ENCODE peak calls at places on chromosomes 4 and X, in nine cellular contexts. J, S, C, X, Q, E, V, Y and H are unnamed samples.

GRCh38 chr4:137274404-137274803 is 257.9 kb downstream of the PCDH18 start:
- DNase-seq in J (no peak), Y (peak), S (no peak), E (no peak), X (no peak), C (no peak), V (no peak), Q (no peak), H (no peak)

GRCh38 chrX:149758068-149758714 is 15.7 kb upstream of the HSFX1 start:
- DNase-seq in Y (no peak), V (no peak), C (no peak), Q (no peak), E (no peak), X (no peak), S (no peak), J (no peak), H (no peak)

GRCh38 chrX:155086961-155087735 is 15.8 kb downstream of the BRCC3 start:
- DNase-seq in J (no peak), Q (no peak), X (no peak), S (no peak), Y (no peak), E (no peak), V (no peak), C (no peak), H (no peak)

GRCh38 chr4:161448550-161449180 is 715.1 kb downstream of the FSTL5 start:
- DNase-seq in S (peak), V (no peak), E (no peak), X (no peak), Y (no peak), J (no peak), Q (no peak), C (no peak), H (no peak)

GRCh38 chrX:18574591-18574990 is 97.3 kb downstream of the RS1 start:
- DNase-seq in V (no peak), X (peak), Y (peak), C (no peak), Q (peak), S (peak), E (no peak), J (no peak), H (no peak)

GRCh38 chr4:118997601-118998000 is 108.9 kb downstream of the SYNPO2 start:
- DNase-seq in S (peak), Y (no peak), E (no peak), Q (no peak), J (no peak), C (no peak), X (no peak), V (no peak), H (no peak)

GRCh38 chrX:39438603-39439602 is 637.6 kb downstream of the MID1IP1 start:
- DNase-seq in J (no peak), X (no peak), Q (no peak), E (no peak), Y (no peak), S (no peak), V (no peak), C (no peak), H (no peak)

GRCh38 chrX:65392284-65392683 is 142.3 kb downstream of the LAS1L start:
- DNase-seq in V (no peak), Y (no peak), S (no peak), Q (no peak), C (no peak), J (no peak), X (no peak), E (no peak), H (no peak)

GRCh38 chr4:139042981-139043460 is 27.4 kb downstream of the NOCT start:
- DNase-seq in S (no peak), E (no peak), Q (peak), V (no peak), C (no peak), X (no peak), J (no peak), Y (no peak), H (no peak)

GRCh38 chrX:154719132-154719675 is 31.7 kb downstream of the GAB3 start:
- DNase-seq in C (peak), V (no peak), J (no peak), E (no peak), X (no peak), S (peak), Y (peak), Q (no peak), H (no peak)

GRCh38 chrX:110219920-110220319 is 98.0 kb downstream of the AMMECR1 start:
- DNase-seq in E (no peak), Y (peak), Q (no peak), X (no peak), J (no peak), S (peak), V (no peak), C (no peak), H (no peak)

GRCh38 chr4:31949045-31949444 is 1228.9 kb downstream of the PCDH7 start:
- DNase-seq in C (no peak), S (no peak), Q (no peak), V (no peak), J (no peak), Y (no peak), X (no peak), E (no peak), H (no peak)

GRCh38 chr4:128301979-128302378 is 14.4 kb upstream of the PGRMC2 start:
- DNase-seq in X (no peak), V (no peak), S (no peak), E (no peak), Y (no peak), Q (no peak), C (no peak), J (no peak), H (no peak)

GRCh38 chrX:48046846-48047245 is 24.6 kb downstream of the ZNF630 start:
- DNase-seq in S (peak), Y (no peak), J (no peak), V (no peak), X (no peak), C (no peak), Q (no peak), E (no peak), H (no peak)

GRCh38 chr4:125368161-125368560 is 53.4 kb downstream of the FAT4 start:
- DNase-seq in J (no peak), V (no peak), S (peak), Y (peak), Q (no peak), C (no peak), X (peak), E (peak), H (no peak)

GRCh38 chr4:42313872-42314271 is 83.4 kb upstream of the SHISA3 start:
- DNase-seq in V (no peak), Q (no peak), E (no peak), J (no peak), S (no peak), Y (no peak), C (no peak), X (no peak), H (no peak)

GRCh38 chrX:104284407-104285000 is 29.8 kb upstream of the ESX1 start:
- DNase-seq in J (no peak), Q (no peak), E (no peak), X (no peak), C (no peak), S (no peak), Y (peak), V (no peak), H (no peak)

GRCh38 chrX:148871422-148872152 is 371.2 kb downstream of the AFF2 start:
- DNase-seq in V (no peak), S (peak), Y (peak), C (no peak), J (no peak), X (peak), E (no peak), Q (no peak), H (no peak)

GRCh38 chr4:128830906-128831525 is 21.5 kb downstream of the JADE1 start:
- DNase-seq in S (no peak), X (no peak), E (no peak), J (no peak), Q (no peak), Y (no peak), V (no peak), C (no peak), H (no peak)

GRCh38 chrX:105134273-105134672 is 86.2 kb downstream of the TEX13A start:
- DNase-seq in Y (no peak), X (no peak), C (no peak), E (no peak), S (no peak), V (no peak), J (no peak), Q (no peak), H (no peak)

GRCh38 chr4:677431-678293 is 3.3 kb downstream of the MYL5 start:
- DNase-seq in J (no peak), E (peak), C (no peak), S (peak), X (no peak), Q (no peak), V (no peak), Y (no peak), H (no peak)

GRCh38 chr4:2334826-2335728 is 73.2 kb upstream of the MXD4 start:
- DNase-seq in X (no peak), S (no peak), E (no peak), V (no peak), Q (no peak), J (no peak), C (no peak), Y (no peak), H (peak)

GRCh38 chr4:38894340-38894982 is 26.9 kb downstream of the FAM114A1 start:
- DNase-seq in E (no peak), X (no peak), S (no peak), J (no peak), Y (no peak), V (no peak), C (no peak), Q (no peak), H (no peak)

GRCh38 chr4:170256807-170257206 is 167.1 kb upstream of the AADAT start:
- DNase-seq in Y (no peak), Q (no peak), E (no peak), S (no peak), X (no peak), J (no peak), C (no peak), V (no peak), H (no peak)

GRCh38 chr4:15373363-15373762 is 54.5 kb upstream of the C1QTNF7 start:
- DNase-seq in V (no peak), X (no peak), E (no peak), J (no peak), Y (no peak), S (peak), Q (no peak), C (no peak), H (no peak)